ENCODE peak calls at places on chromosomes 13 and 19, in eight cellular contexts. Q is lung, W is HCT116, G is pancreas, F is psoas muscle, S is H9, C is breast epithelium, K is mammary epithelial cell. Z is an unnamed sample. For H3K4me1, the result is how much of the 10 kb centered on the place peaks cover.

GRCh38 chr19:2816641-2817040 is 3.0 kb upstream of the ZNF554 start:
- DNase-seq in C (no peak), W (no peak), G (no peak), K (no peak), Q (no peak), S (peak), F (no peak), Z (no peak)

GRCh38 chr13:110445183-110445582 is 116.3 kb downstream of the RAB20 start:
- DNase-seq in K (no peak), S (no peak), C (no peak), W (no peak), G (no peak), F (no peak), Q (no peak), Z (no peak)

GRCh38 chr19:5603626-5604025 is 18.9 kb downstream of the SAFB2 start:
- DNase-seq in Q (no peak), W (no peak), K (no peak), F (no peak), S (no peak), G (no peak), C (no peak), Z (no peak)

GRCh38 chr19:48489608-48490216 is 20.5 kb downstream of the CYTH2 start:
- DNase-seq in S (peak), W (peak), Q (peak), K (peak), C (peak), G (peak), F (peak), Z (peak)

GRCh38 chr19:6801397-6802086 is 29.0 kb downstream of the VAV1 start:
- DNase-seq in G (peak), K (no peak), S (peak), C (no peak), F (peak), W (peak), Q (peak), Z (peak)

GRCh38 chr13:110627351-110627750 is 12.0 kb downstream of the NAXD start:
- DNase-seq in K (peak), G (no peak), S (no peak), Q (no peak), C (no peak), W (no peak), F (no peak), Z (no peak)

GRCh38 chr13:44470623-44471562 is 97.3 kb downstream of the SERP2 start:
- DNase-seq in Q (no peak), K (no peak), F (no peak), W (peak), S (no peak), G (no peak), C (no peak), Z (no peak)

GRCh38 chr19:1488282-1488601 is 1.9 kb downstream of the PCSK4 start:
- DNase-seq in F (no peak), Q (no peak), W (no peak), K (no peak), G (peak), S (no peak), C (no peak), Z (no peak)

GRCh38 chr13:27147530-27148170 is 24.0 kb downstream of the USP12 start:
- DNase-seq in W (no peak), C (no peak), G (no peak), Q (no peak), F (no peak), K (peak), S (no peak), Z (no peak)

GRCh38 chr13:79530270-79530669 is 49.3 kb downstream of the NDFIP2 start:
- DNase-seq in Q (no peak), F (no peak), K (no peak), W (no peak), G (no peak), C (no peak), S (no peak), Z (no peak)

GRCh38 chr13:97125051-97125809 is 96.9 kb upstream of the MBNL2 start:
- DNase-seq in Q (peak), C (no peak), F (peak), K (peak), W (peak), G (no peak), S (no peak), Z (no peak)

GRCh38 chr13:62320731-62321130 is 905.1 kb upstream of the PCDH20 start:
- DNase-seq in Q (no peak), C (no peak), W (no peak), G (no peak), K (no peak), F (no peak), S (no peak), Z (no peak)

GRCh38 chr13:28792992-28793391 is 27.1 kb upstream of the MTUS2 start:
- DNase-seq in Q (no peak), W (no peak), C (no peak), G (no peak), F (no peak), K (peak), S (no peak), Z (no peak)

GRCh38 chr19:34432797-34433196 is 4.6 kb downstream of the UBA2 start:
- DNase-seq in S (no peak), C (no peak), F (no peak), G (no peak), W (no peak), Q (no peak), K (no peak), Z (peak)

GRCh38 chr19:990119-990571 is 6.0 kb downstream of the WDR18 start:
- DNase-seq in C (no peak), S (no peak), Q (no peak), F (no peak), W (no peak), K (no peak), G (no peak), Z (no peak)

GRCh38 chr13:112473818-112474217 is 97.7 kb downstream of the SPACA7 start:
- DNase-seq in Q (no peak), W (no peak), C (no peak), K (no peak), S (no peak), G (no peak), F (no peak), Z (no peak)

GRCh38 chr13:77728265-77728966 is 30.9 kb downstream of the SLAIN1 start:
- DNase-seq in W (no peak), F (no peak), K (no peak), C (no peak), Q (no peak), S (no peak), G (no peak), Z (no peak)

GRCh38 chr19:6325614-6326013 is 7.8 kb downstream of the ACER1 start:
- DNase-seq in Q (no peak), F (no peak), C (no peak), W (no peak), S (no peak), K (no peak), G (no peak), Z (no peak)

GRCh38 chr19:7815325-7815724 is 14.7 kb upstream of the EVI5L start:
- DNase-seq in K (no peak), S (no peak), Q (no peak), C (no peak), W (no peak), F (no peak), G (no peak), Z (no peak)

GRCh38 chr19:18784786-18785120 is 6.4 kb downstream of the COMP start:
- DNase-seq in Q (no peak), W (no peak), C (no peak), S (no peak), G (no peak), K (no peak), F (no peak), Z (no peak)

GRCh38 chr13:111210488-111210887 is 95.4 kb downstream of the ARHGEF7 start:
- DNase-seq in W (no peak), Q (peak), S (peak), K (no peak), F (no peak), G (no peak), C (no peak), Z (no peak)

GRCh38 chr19:1715540-1715939 is 37.8 kb upstream of the ONECUT3 start:
- DNase-seq in S (no peak), W (no peak), F (no peak), G (no peak), C (no peak), Q (no peak), K (no peak), Z (no peak)

GRCh38 chr13:84917252-84917878 is 881.9 kb downstream of the SLITRK6 start:
- DNase-seq in C (no peak), G (no peak), F (no peak), Q (no peak), K (peak), W (no peak), S (no peak), Z (no peak)

GRCh38 chr19:44005968-44006367 is 3.2 kb downstream of the ZNF230 start:
- DNase-seq in C (no peak), G (no peak), S (no peak), Q (no peak), K (no peak), W (no peak), F (no peak), Z (no peak)

GRCh38 chr19:40191836-40192646 is 815 bp downstream of the MAP3K10 start:
- DNase-seq in W (no peak), C (no peak), S (peak), K (no peak), F (peak), Q (no peak), G (no peak), Z (peak)
- TF ChIP-seq CTCF in W (no peak), C (no peak), S (peak), K (no peak), F (no peak), Q (no peak), G (no peak), Z (no peak)

GRCh38 chr19:39145180-39145953 is 19.8 kb downstream of the PAK4 start:
- DNase-seq in F (no peak), C (no peak), Q (no peak), W (no peak), S (no peak), G (peak), K (no peak), Z (no peak)
- H3K4me1 ChIP-seq in F (under half), C (under half), Q (under half), W (under half), S (under half), G (under half), K (under half), Z (under half)

GRCh38 chr19:15253513-15253912 is 21.3 kb upstream of the EPHX3 start:
- DNase-seq in W (no peak), Q (no peak), F (no peak), C (no peak), G (no peak), S (no peak), K (no peak), Z (peak)

GRCh38 chr19:15251010-15251748 is 18.9 kb upstream of the EPHX3 start:
- DNase-seq in Q (no peak), S (no peak), G (no peak), C (no peak), K (no peak), F (peak), W (no peak), Z (peak)

GRCh38 chr19:15253076-15253475 is 20.8 kb upstream of the EPHX3 start:
- DNase-seq in W (no peak), K (no peak), S (no peak), C (no peak), F (no peak), G (no peak), Q (no peak), Z (no peak)

GRCh38 chr19:15251749-15252397 is 19.6 kb upstream of the EPHX3 start:
- DNase-seq in W (no peak), C (no peak), S (peak), G (no peak), Q (peak), K (peak), F (peak), Z (peak)

GRCh38 chr19:15252398-15253018 is 20.3 kb upstream of the EPHX3 start:
- DNase-seq in Q (no peak), K (no peak), F (no peak), W (no peak), S (peak), G (no peak), C (no peak), Z (no peak)
- TF ChIP-seq CTCF in Q (peak), K (peak), F (peak), W (peak), S (peak), G (no peak), C (no peak), Z (peak)

GRCh38 chr19:3966051-3967017 is 4.6 kb downstream of the DAPK3 start:
- DNase-seq in C (no peak), F (peak), W (no peak), K (no peak), S (no peak), Q (no peak), G (peak), Z (no peak)
- H3K4me1 ChIP-seq in C (under half), F (half or more), W (under half), K (under half), S (under half), Q (under half), G (under half), Z (under half)

DNA sequence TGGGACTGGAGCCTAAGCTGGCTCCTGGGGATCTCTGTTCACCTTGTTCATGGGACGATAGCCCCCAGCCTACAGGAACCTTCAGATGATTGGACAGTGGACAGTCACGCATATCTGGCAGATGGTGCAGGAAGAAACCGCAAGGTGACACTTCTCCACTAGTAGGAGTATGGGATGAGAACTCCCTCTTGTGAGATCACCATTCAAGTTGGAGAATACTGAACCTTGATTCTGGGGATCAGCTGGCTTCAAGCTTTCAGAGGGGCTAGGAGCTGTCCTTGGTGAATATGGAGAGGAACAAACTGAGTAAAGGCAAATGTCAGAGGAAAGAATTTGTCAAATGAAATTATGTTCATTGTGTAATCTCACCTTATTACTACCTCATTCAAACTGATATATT is 204.5 kb downstream of the PDS5B start:
- DNase-seq in W (no peak), F (no peak), S (no peak), C (no peak), K (no peak), G (no peak), Q (no peak), Z (no peak)
- TF ChIP-seq CTCF in W (peak), F (no peak), S (peak), C (no peak), K (no peak), G (no peak), Q (no peak), Z (no peak)

GRCh38 chr19:33302175-33302973 is at the start of gene CEBPA:
- DNase-seq in Q (peak), F (peak), W (peak), G (peak), C (peak), S (peak), K (peak), Z (peak)
- H3K4me1 ChIP-seq in Q (under half), F (under half), W (under half), G (under half), C (under half), S (under half), K (under half), Z (under half)

GRCh38 chr13:52025475-52026245 is 1.2 kb downstream of the UTP14C start:
- DNase-seq in G (no peak), K (no peak), F (no peak), S (peak), C (no peak), W (no peak), Q (no peak), Z (no peak)
- TF ChIP-seq CTCF in G (no peak), K (no peak), F (no peak), S (no peak), C (no peak), W (no peak), Q (no peak), Z (no peak)

DNA sequence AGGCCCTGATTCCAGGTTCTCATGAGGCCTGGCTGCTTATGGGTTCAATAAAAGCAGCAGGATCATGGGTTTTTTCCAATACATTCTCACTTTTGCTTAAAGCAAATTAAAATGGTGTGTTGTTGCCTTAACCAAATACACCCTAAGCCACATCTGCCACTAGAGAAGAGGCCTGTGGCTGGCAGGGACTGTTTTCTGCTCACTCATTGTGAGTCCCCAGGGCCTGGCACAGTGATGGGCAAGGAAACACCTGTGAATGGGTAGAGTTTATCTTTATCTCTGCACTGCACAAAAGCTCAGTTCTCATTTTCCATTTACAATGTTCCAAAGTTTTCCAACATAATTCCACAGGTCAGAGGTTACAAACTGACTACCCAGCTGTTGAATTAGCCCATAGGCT is 726.0 kb downstream of the UQCRFS1 start:
- DNase-seq in G (no peak), F (no peak), K (no peak), C (no peak), Q (no peak), S (no peak), W (no peak), Z (no peak)
- H3K4me1 ChIP-seq in G (under half), F (under half), K (under half), C (under half), Q (under half), S (under half), W (under half), Z (under half)

DNA sequence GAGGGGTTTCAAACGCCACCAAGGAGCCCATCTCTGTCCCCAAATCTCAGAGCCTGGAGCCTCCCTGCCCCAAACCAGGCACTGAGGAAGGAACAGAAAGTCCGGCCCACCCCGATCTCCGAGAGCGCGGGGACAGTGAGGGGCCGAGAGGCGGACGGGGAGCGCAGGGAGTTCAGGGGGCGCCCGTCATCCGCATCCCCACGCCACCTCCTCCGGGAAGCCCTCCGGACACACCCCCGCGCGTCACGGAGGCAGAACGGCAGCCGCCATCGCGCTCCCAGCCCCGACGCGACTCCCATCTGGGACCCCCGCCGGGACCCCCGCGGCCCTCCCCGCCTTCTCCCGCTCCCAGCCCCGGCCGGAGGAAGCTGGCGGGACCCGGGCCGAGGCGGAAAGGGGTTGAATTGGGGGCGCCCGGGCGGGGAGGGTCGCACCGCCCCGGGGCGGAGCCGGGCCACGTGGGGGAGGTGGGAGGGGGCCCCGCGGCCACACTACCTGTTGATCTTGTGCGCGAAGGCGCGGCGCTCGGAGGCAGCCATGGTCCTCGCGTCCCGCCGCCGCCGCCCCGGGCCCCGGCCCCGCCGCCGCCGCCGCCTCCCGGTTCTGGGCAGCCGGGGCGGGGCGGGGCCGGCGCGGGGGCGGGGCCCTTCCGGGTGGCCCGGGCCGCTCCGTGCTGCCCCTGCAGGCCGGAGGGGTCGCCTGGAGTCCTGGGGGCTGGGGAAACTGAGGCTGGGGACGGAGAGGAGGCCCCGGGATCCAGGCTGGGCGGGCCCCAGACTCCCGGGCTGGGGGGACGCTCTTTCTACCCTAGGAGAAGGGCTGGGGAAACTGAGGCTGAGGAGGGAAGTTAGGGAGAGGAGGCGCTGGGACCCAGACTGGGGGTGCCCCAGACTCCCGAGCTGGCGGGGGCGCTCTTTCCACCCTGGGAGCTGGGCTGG is at the start of gene DOCK6:
- DNase-seq in W (no peak), F (peak), K (no peak), G (no peak), C (no peak), S (peak), Q (no peak), Z (no peak)
- TF ChIP-seq CTCF in W (peak), F (peak), K (peak), G (no peak), C (peak), S (peak), Q (no peak), Z (peak)